ENCODE peak calls at places on chromosomes 12 and 14, in nine cellular contexts. M is endodermal cell; I is IMR-90; C is small intestine; A is neuronal stem cell; N is tibial artery; U is CD8-positive, alpha-beta memory T cell; D is ascending aorta; L is psoas muscle. Q is an unnamed sample.

GRCh38 chr12:101074940-101075680 is 134.9 kb downstream of the SLC5A8 start:
- DNase-seq in M (no peak), I (peak; percentile 4), C (no peak), A (no peak), N (no peak), U (no peak), D (no peak), L (no peak), Q (no peak)

GRCh38 chr14:53260286-53260685 is 107.2 kb upstream of the DDHD1 start:
- DNase-seq in M (peak; percentile 69), I (no peak), C (no peak), A (no peak), N (no peak), U (no peak), D (no peak), L (no peak), Q (no peak)

GRCh38 chr12:91577586-91578539 is 395.2 kb upstream of the DCN start:
- DNase-seq in M (no peak), I (peak; percentile 35), C (peak; percentile 46), A (no peak), N (no peak), U (no peak), D (no peak), L (no peak), Q (no peak)

GRCh38 chr12:27424631-27425230 is 21.8 kb upstream of the SMCO2 start:
- DNase-seq in M (peak; percentile 66), I (peak; percentile 58), C (peak; percentile 51), A (no peak), N (no peak), U (no peak), D (no peak), L (no peak), Q (no peak)

GRCh38 chr12:70513441-70513840 is 123.8 kb downstream of the PTPRB start:
- DNase-seq in M (no peak), I (no peak), C (no peak), A (no peak), N (no peak), U (no peak), D (no peak), L (no peak), Q (no peak)

GRCh38 chr12:27682534-27682933 is 13.7 kb upstream of the REP15 start:
- DNase-seq in M (no peak), I (peak; percentile 70), C (no peak), A (no peak), N (no peak), U (no peak), D (no peak), L (no peak), Q (no peak)

GRCh38 chr12:54352022-54352531 is 12.2 kb downstream of the GPR84 start:
- DNase-seq in M (peak; percentile 93), I (peak; percentile 79), C (no peak), A (peak; percentile 79), N (no peak), U (no peak), D (no peak), L (peak; percentile 46), Q (no peak)

GRCh38 chr14:73058923-73059311 is 583 bp downstream of the RBM25 start:
- DNase-seq in M (peak; percentile 65), I (peak; percentile 14), C (no peak), A (no peak), N (peak; percentile 45), U (no peak), D (no peak), L (no peak), Q (peak; percentile 92)

GRCh38 chr12:46963977-46964376 is 115.4 kb upstream of the PCED1B start:
- DNase-seq in M (no peak), I (no peak), C (no peak), A (no peak), N (no peak), U (no peak), D (no peak), L (no peak), Q (no peak)

GRCh38 chr14:96176811-96177211 is 27.8 kb upstream of the BDKRB2 start:
- DNase-seq in M (no peak), I (peak; percentile 91), C (no peak), A (no peak), N (peak; percentile 59), U (no peak), D (no peak), L (peak; percentile 64), Q (no peak)

GRCh38 chr14:61668267-61668666 is 27.0 kb upstream of the HIF1A start:
- DNase-seq in M (no peak), I (no peak), C (peak; percentile 36), A (no peak), N (no peak), U (no peak), D (no peak), L (no peak), Q (no peak)

DNA sequence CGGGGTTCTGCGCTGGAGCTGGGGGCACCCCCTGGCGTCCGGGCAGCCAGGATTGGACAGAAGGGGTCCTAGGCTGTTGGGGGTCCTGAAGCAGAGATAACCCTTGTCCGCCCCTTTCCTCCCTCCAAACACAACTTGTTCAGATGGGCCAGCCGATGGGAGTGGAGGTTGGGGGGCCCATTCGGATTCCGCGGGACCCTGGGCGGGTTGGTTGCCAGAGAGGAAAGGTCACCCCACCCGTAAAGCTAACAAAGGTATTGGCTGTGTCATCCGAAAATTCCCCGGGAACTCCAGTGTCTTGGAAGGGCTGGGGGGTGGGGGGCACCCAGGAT is 1.3 kb downstream of the FAM222A start:
- DNase-seq in M (no peak), I (no peak), C (no peak), A (no peak), N (no peak), U (no peak), D (no peak), L (no peak), Q (no peak)
- H3K27ac ChIP-seq in M (no peak overlapping the region), I (no peak overlapping the region), C (no peak overlapping the region), A (no peak overlapping the region), N (no peak overlapping the region), U (no peak overlapping the region), D (no peak overlapping the region), L (peak overlapping the region; percentile 84), Q (no peak overlapping the region)

DNA sequence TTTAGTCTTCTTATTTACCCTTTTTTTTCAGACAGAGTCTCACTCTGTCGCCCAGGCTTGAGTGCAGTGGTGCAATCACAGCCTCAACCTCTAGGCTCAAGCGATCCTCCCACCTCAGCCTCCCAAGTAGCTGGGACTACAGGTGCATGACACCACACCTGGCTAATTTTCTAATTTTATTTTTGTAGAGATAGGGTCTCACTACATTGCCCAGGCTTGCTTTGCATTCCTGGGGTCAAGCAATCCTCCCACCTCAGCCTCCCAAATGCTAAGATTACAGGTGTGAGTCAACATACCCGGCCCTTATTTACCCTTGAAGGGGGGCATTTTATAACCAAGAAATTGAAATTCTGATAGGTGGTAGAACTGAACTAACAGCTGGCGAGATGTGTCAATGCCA is 21.0 kb downstream of the HECTD4 start:
- DNase-seq in M (no peak), I (no peak), C (no peak), A (no peak), N (no peak), U (no peak), D (no peak), L (no peak), Q (no peak)
- H3K4me3 ChIP-seq in M (no peak overlapping the region), I (no peak overlapping the region), C (no peak overlapping the region), A (no peak overlapping the region), N (no peak overlapping the region), U (no peak overlapping the region), D (no peak overlapping the region), L (no peak overlapping the region), Q (no peak overlapping the region)

GRCh38 chr14:105488781-105489606 is 2.1 kb upstream of the TEDC1 start:
- DNase-seq in M (no peak), I (no peak), C (no peak), A (no peak), N (no peak), U (no peak), D (no peak), L (peak; percentile 32), Q (no peak)
- H3K27ac ChIP-seq in M (peak overlapping the region; percentile 57), I (no peak overlapping the region), C (no peak overlapping the region), A (peak overlapping the region; percentile 96), N (peak overlapping the region; percentile 98), U (peak overlapping the region; percentile 97), D (peak overlapping the region; percentile 89), L (no peak overlapping the region), Q (peak overlapping the region; percentile 99)

GRCh38 chr12:94690199-94690695 is 39.9 kb upstream of the TMCC3 start:
- DNase-seq in M (no peak), I (no peak), C (no peak), A (no peak), N (no peak), U (no peak), D (no peak), L (no peak), Q (no peak)
- H3K4me3 ChIP-seq in M (no peak overlapping the region), I (no peak overlapping the region), C (no peak overlapping the region), A (no peak overlapping the region), N (peak overlapping the region; percentile 26), U (no peak overlapping the region), D (peak overlapping the region; percentile 28), L (peak overlapping the region; percentile 29), Q (peak overlapping the region; percentile 47)

GRCh38 chr14:105486974-105487448 is 325 bp downstream of the CRIP1 start:
- DNase-seq in M (peak; percentile 82), I (no peak), C (peak; percentile 80), A (no peak), N (peak; percentile 75), U (peak; percentile 60), D (no peak), L (peak; percentile 75), Q (no peak)
- H3K27ac ChIP-seq in M (no peak overlapping the region), I (no peak overlapping the region), C (peak overlapping the region; percentile 94), A (no peak overlapping the region), N (peak overlapping the region; percentile 98), U (peak overlapping the region; percentile 97), D (peak overlapping the region; percentile 89), L (peak overlapping the region; percentile 60), Q (peak overlapping the region; percentile 98)

Q was measured in esophagus muscularis mucosa.